ENCODE peak calls at places on chromosomes 12 and 14, in five cellular contexts. L, K, H, P and V are unnamed samples.

GRCh38 chr12:101839324-101840283 is 8.8 kb upstream of the GNPTAB start:
- DNase-seq in P (peak; percentile 81), K (peak; percentile 65), H (peak; percentile 68), L (peak; percentile 73), V (peak; percentile 80)

GRCh38 chr12:125683748-125684381 is 618.6 kb downstream of the AACS start:
- DNase-seq in P (peak; percentile 99), H (no peak), L (peak; percentile 96), K (peak; percentile 81), V (no peak)

GRCh38 chr14:74507085-74507484 is 13.5 kb downstream of the ISCA2 start:
- DNase-seq in P (no peak), K (no peak), L (no peak), H (no peak), V (no peak)

GRCh38 chr12:31008961-31009840 is 64.5 kb upstream of the DDX11 start:
- DNase-seq in K (no peak), H (no peak), P (no peak), L (no peak), V (no peak)

GRCh38 chr12:15679146-15679545 is 110.0 kb downstream of the EPS8 start:
- DNase-seq in L (no peak), H (peak; percentile 56), P (no peak), K (no peak), V (no peak)

GRCh38 chr12:68619541-68619940 is 8.8 kb downstream of the RAP1B start:
- DNase-seq in P (no peak), H (no peak), L (no peak), K (no peak), V (no peak)

GRCh38 chr14:21022686-21023085 is 2.2 kb downstream of the NDRG2 start:
- DNase-seq in K (no peak), H (no peak), L (peak; percentile 19), P (no peak), V (no peak)

GRCh38 chr14:97411938-97412612 is 614.9 kb downstream of the VRK1 start:
- DNase-seq in H (no peak), L (no peak), P (peak; percentile 54), K (peak; percentile 37), V (no peak)

GRCh38 chr12:113066806-113067400 is 10.4 kb downstream of the DTX1 start:
- DNase-seq in P (no peak), K (no peak), H (no peak), L (peak; percentile 51), V (no peak)

GRCh38 chr12:131894981-131895639 is 688 bp downstream of the ULK1 start:
- DNase-seq in P (peak; percentile 57), K (no peak), L (peak; percentile 43), H (no peak), V (no peak)

GRCh38 chr12:119681953-119682352 is 14.0 kb downstream of the PRKAB1 start:
- DNase-seq in K (no peak), P (no peak), H (no peak), L (no peak), V (peak; percentile 3)

GRCh38 chr12:60021235-60021634 is 425.4 kb downstream of the SLC16A7 start:
- DNase-seq in K (peak; percentile 7), P (no peak), H (no peak), L (peak; percentile 29), V (no peak)

GRCh38 chr14:61491876-61492440 is 170.6 kb downstream of the PRKCH start:
- DNase-seq in H (no peak), P (no peak), K (no peak), L (no peak), V (peak; percentile 17)

GRCh38 chr12:100234166-100234565 is 32.7 kb downstream of the DEPDC4 start:
- DNase-seq in L (no peak), H (peak; percentile 69), K (peak; percentile 65), P (no peak), V (peak; percentile 91)

GRCh38 chr14:33564774-33565630 is 385.9 kb downstream of the EGLN3 start:
- DNase-seq in H (peak; percentile 10), K (peak; percentile 95), P (no peak), L (peak; percentile 33), V (no peak)

GRCh38 chr14:105065280-105066228 is at the start of gene GPR132:
- DNase-seq in K (no peak), L (peak; percentile 28), P (no peak), H (no peak), V (peak; percentile 58)

GRCh38 chr14:82075566-82075965 is 541.9 kb upstream of the SEL1L start:
- DNase-seq in P (peak; percentile 83), K (peak; percentile 71), H (no peak), L (peak; percentile 77), V (no peak)

GRCh38 chr12:53999596-54000104 is 311 bp upstream of the HOXC9 start:
- DNase-seq in K (no peak), P (no peak), H (peak; percentile 31), L (no peak), V (peak; percentile 41)
- H3K23ac ChIP-seq in K (no peak overlapping the region), P (no peak overlapping the region), H (no peak overlapping the region), L (no peak overlapping the region), V (no peak overlapping the region)

GRCh38 chr12:48157016-48157888 is at the start of gene ASB8:
- DNase-seq in L (peak; percentile 100), K (peak; percentile 99), P (peak; percentile 99), H (peak; percentile 97), V (peak; percentile 100)
- H2BK120ac ChIP-seq in L (no peak within 1 kb of the TSS), K (no peak within 1 kb of the TSS), P (no peak within 1 kb of the TSS), H (peak within 1 kb of the TSS; percentile 70), V (no peak within 1 kb of the TSS)

GRCh38 chr12:104472748-104473147 is 16.0 kb downstream of the CHST11 start:
- DNase-seq in H (no peak), L (no peak), K (no peak), P (no peak), V (no peak)

GRCh38 chr12:104470521-104470920 is 13.8 kb downstream of the CHST11 start:
- DNase-seq in H (no peak), K (no peak), L (no peak), P (no peak), V (no peak)

GRCh38 chr12:104469523-104469922 is 12.8 kb downstream of the CHST11 start:
- DNase-seq in L (no peak), H (no peak), K (no peak), P (no peak), V (no peak)

GRCh38 chr12:104473374-104473983 is 16.7 kb downstream of the CHST11 start:
- DNase-seq in K (no peak), L (no peak), H (no peak), P (no peak), V (no peak)

DNA sequence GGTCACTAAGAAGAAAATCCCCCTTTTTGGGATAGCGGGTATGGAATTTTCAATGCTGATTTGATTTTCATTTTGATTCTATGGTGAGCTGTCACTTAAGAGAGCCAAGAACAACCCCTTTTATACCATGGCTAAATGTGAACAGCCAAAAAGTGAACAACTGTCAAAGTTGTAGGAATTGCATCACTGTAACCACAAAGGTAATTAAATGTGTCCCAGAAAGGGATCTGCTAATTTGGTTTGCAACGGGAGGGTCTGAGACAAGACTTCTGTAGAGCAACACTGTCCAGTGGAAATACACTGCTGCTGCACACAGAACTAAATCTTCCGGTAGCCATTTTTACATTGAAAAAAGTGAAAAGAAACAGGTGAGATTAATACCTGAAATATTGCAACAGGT is 14.6 kb downstream of the CHST11 start:
- DNase-seq in H (no peak), K (no peak), P (no peak), L (no peak), V (no peak)
- H3K9ac ChIP-seq in H (no peak overlapping the region), K (no peak overlapping the region), P (no peak overlapping the region), L (no peak overlapping the region), V (no peak overlapping the region)

GRCh38 chr14:22982013-22982476 is 306 bp downstream of the AJUBA start:
- DNase-seq in P (no peak), H (no peak), K (peak; percentile 78), L (peak; percentile 42), V (peak; percentile 7)

GRCh38 chr14:22980672-22981089 is 1.7 kb downstream of the AJUBA start:
- DNase-seq in H (peak; percentile 32), P (peak; percentile 80), L (peak; percentile 60), K (peak; percentile 67), V (peak; percentile 46)

GRCh38 chr14:22981090-22982012 is 1.0 kb downstream of the AJUBA start:
- DNase-seq in K (peak; percentile 62), P (peak; percentile 81), H (no peak), L (peak; percentile 47), V (peak; percentile 59)

GRCh38 chr14:22984959-22985658 is 2.8 kb upstream of the AJUBA start:
- DNase-seq in K (no peak), L (no peak), H (no peak), P (no peak), V (no peak)

GRCh38 chr14:22982477-22983245 is at the start of gene AJUBA:
- DNase-seq in K (peak; percentile 97), L (peak; percentile 88), H (peak; percentile 92), P (peak; percentile 89), V (peak; percentile 81)
- H3K23ac ChIP-seq in K (peak within 1 kb of the TSS; percentile 98), L (no peak within 1 kb of the TSS), H (peak within 1 kb of the TSS; percentile 98), P (no peak within 1 kb of the TSS), V (peak within 1 kb of the TSS; percentile 90)